ENCODE peak calls at places on chromosomes 11 and 22, in nine cellular contexts. One of them, this sample, is unnamed.

GRCh38 chr11:76624515-76625379 is 45.8 kb downstream of the LRRC32 start:
- DNase-seq in IMR-90: no peak
- DNase-seq in LoVo: no peak
- DNase-seq in WTC11: no peak
- DNase-seq in head of caudate nucleus: no peak
- DNase-seq in stimulated activated CD8-positive, alpha-beta memory T cell treated with anti-CD3 and anti-CD28 coated beads, Interleukin-15, amount 100 ng/mL, for 24 hours: no peak
- DNase-seq in activated naive CD4-positive, alpha-beta T cell: no peak
- DNase-seq in EH: no peak
- DNase-seq in stimulated activated CD4-positive, alpha-beta T cell treated with anti-CD3 and anti-CD28 coated beads, TNF-alpha, amount 100 ng/mL, for 1 hour: no peak
- DNase-seq in this sample: no peak

GRCh38 chr11:70399681-70400112 is 1.4 kb downstream of the CTTN start:
- DNase-seq in IMR-90: peak; percentile 97
- DNase-seq in LoVo: peak; percentile 87
- DNase-seq in WTC11: peak; percentile 48
- DNase-seq in head of caudate nucleus: peak; percentile 19
- DNase-seq in stimulated activated CD8-positive, alpha-beta memory T cell treated with anti-CD3 and anti-CD28 coated beads, Interleukin-15, amount 100 ng/mL, for 24 hours: no peak
- DNase-seq in activated naive CD4-positive, alpha-beta T cell: no peak
- DNase-seq in EH: peak; percentile 98
- DNase-seq in stimulated activated CD4-positive, alpha-beta T cell treated with anti-CD3 and anti-CD28 coated beads, TNF-alpha, amount 100 ng/mL, for 1 hour: no peak
- DNase-seq in this sample: no peak

GRCh38 chr11:69545976-69546617 is 64.6 kb downstream of the LINC01488 start:
- DNase-seq in IMR-90: no peak
- DNase-seq in LoVo: no peak
- DNase-seq in WTC11: no peak
- DNase-seq in head of caudate nucleus: no peak
- DNase-seq in stimulated activated CD8-positive, alpha-beta memory T cell treated with anti-CD3 and anti-CD28 coated beads, Interleukin-15, amount 100 ng/mL, for 24 hours: no peak
- DNase-seq in activated naive CD4-positive, alpha-beta T cell: no peak
- DNase-seq in EH: no peak
- DNase-seq in stimulated activated CD4-positive, alpha-beta T cell treated with anti-CD3 and anti-CD28 coated beads, TNF-alpha, amount 100 ng/mL, for 1 hour: no peak
- DNase-seq in this sample: no peak

GRCh38 chr22:46929689-46930225 is 167.3 kb downstream of the TBC1D22A start:
- DNase-seq in IMR-90: no peak
- DNase-seq in LoVo: no peak
- DNase-seq in WTC11: no peak
- DNase-seq in head of caudate nucleus: no peak
- DNase-seq in stimulated activated CD8-positive, alpha-beta memory T cell treated with anti-CD3 and anti-CD28 coated beads, Interleukin-15, amount 100 ng/mL, for 24 hours: no peak
- DNase-seq in activated naive CD4-positive, alpha-beta T cell: no peak
- DNase-seq in EH: no peak
- DNase-seq in stimulated activated CD4-positive, alpha-beta T cell treated with anti-CD3 and anti-CD28 coated beads, TNF-alpha, amount 100 ng/mL, for 1 hour: no peak
- DNase-seq in this sample: no peak

GRCh38 chr11:102451693-102452460 is 688 bp downstream of the TMEM123 start:
- DNase-seq in IMR-90: peak; percentile 28
- DNase-seq in LoVo: peak; percentile 65
- DNase-seq in WTC11: peak; percentile 55
- DNase-seq in head of caudate nucleus: peak; percentile 79
- DNase-seq in stimulated activated CD8-positive, alpha-beta memory T cell treated with anti-CD3 and anti-CD28 coated beads, Interleukin-15, amount 100 ng/mL, for 24 hours: peak; percentile 48
- DNase-seq in activated naive CD4-positive, alpha-beta T cell: peak; percentile 78
- DNase-seq in EH: peak; percentile 53
- DNase-seq in stimulated activated CD4-positive, alpha-beta T cell treated with anti-CD3 and anti-CD28 coated beads, TNF-alpha, amount 100 ng/mL, for 1 hour: peak; percentile 60
- DNase-seq in this sample: peak; percentile 50

GRCh38 chr22:40394607-40395006 is 24.2 kb downstream of the SGSM3 start:
- DNase-seq in IMR-90: no peak
- DNase-seq in LoVo: no peak
- DNase-seq in WTC11: no peak
- DNase-seq in head of caudate nucleus: no peak
- DNase-seq in stimulated activated CD8-positive, alpha-beta memory T cell treated with anti-CD3 and anti-CD28 coated beads, Interleukin-15, amount 100 ng/mL, for 24 hours: no peak
- DNase-seq in activated naive CD4-positive, alpha-beta T cell: no peak
- DNase-seq in EH: no peak
- DNase-seq in stimulated activated CD4-positive, alpha-beta T cell treated with anti-CD3 and anti-CD28 coated beads, TNF-alpha, amount 100 ng/mL, for 1 hour: no peak
- DNase-seq in this sample: no peak

GRCh38 chr22:28548411-28548810 is 131.2 kb downstream of the TTC28 start:
- DNase-seq in IMR-90: no peak
- DNase-seq in LoVo: no peak
- DNase-seq in WTC11: no peak
- DNase-seq in head of caudate nucleus: no peak
- DNase-seq in stimulated activated CD8-positive, alpha-beta memory T cell treated with anti-CD3 and anti-CD28 coated beads, Interleukin-15, amount 100 ng/mL, for 24 hours: no peak
- DNase-seq in activated naive CD4-positive, alpha-beta T cell: no peak
- DNase-seq in EH: peak; percentile 1
- DNase-seq in stimulated activated CD4-positive, alpha-beta T cell treated with anti-CD3 and anti-CD28 coated beads, TNF-alpha, amount 100 ng/mL, for 1 hour: no peak
- DNase-seq in this sample: no peak

GRCh38 chr11:131654849-131655248 is 284.4 kb downstream of the NTM start:
- DNase-seq in IMR-90: no peak
- DNase-seq in LoVo: no peak
- DNase-seq in WTC11: no peak
- DNase-seq in head of caudate nucleus: no peak
- DNase-seq in stimulated activated CD8-positive, alpha-beta memory T cell treated with anti-CD3 and anti-CD28 coated beads, Interleukin-15, amount 100 ng/mL, for 24 hours: no peak
- DNase-seq in activated naive CD4-positive, alpha-beta T cell: no peak
- DNase-seq in EH: no peak
- DNase-seq in stimulated activated CD4-positive, alpha-beta T cell treated with anti-CD3 and anti-CD28 coated beads, TNF-alpha, amount 100 ng/mL, for 1 hour: no peak
- DNase-seq in this sample: no peak

GRCh38 chr11:86101493-86101892 is 32.6 kb upstream of the PICALM start:
- DNase-seq in IMR-90: peak; percentile 54
- DNase-seq in LoVo: no peak
- DNase-seq in WTC11: no peak
- DNase-seq in head of caudate nucleus: no peak
- DNase-seq in stimulated activated CD8-positive, alpha-beta memory T cell treated with anti-CD3 and anti-CD28 coated beads, Interleukin-15, amount 100 ng/mL, for 24 hours: no peak
- DNase-seq in activated naive CD4-positive, alpha-beta T cell: no peak
- DNase-seq in EH: peak; percentile 63
- DNase-seq in stimulated activated CD4-positive, alpha-beta T cell treated with anti-CD3 and anti-CD28 coated beads, TNF-alpha, amount 100 ng/mL, for 1 hour: no peak
- DNase-seq in this sample: no peak

GRCh38 chr11:44630511-44631210 is 65.2 kb downstream of the CD82 start:
- DNase-seq in IMR-90: no peak
- DNase-seq in LoVo: no peak
- DNase-seq in WTC11: no peak
- DNase-seq in head of caudate nucleus: no peak
- DNase-seq in stimulated activated CD8-positive, alpha-beta memory T cell treated with anti-CD3 and anti-CD28 coated beads, Interleukin-15, amount 100 ng/mL, for 24 hours: no peak
- DNase-seq in activated naive CD4-positive, alpha-beta T cell: no peak
- DNase-seq in EH: no peak
- DNase-seq in stimulated activated CD4-positive, alpha-beta T cell treated with anti-CD3 and anti-CD28 coated beads, TNF-alpha, amount 100 ng/mL, for 1 hour: no peak
- DNase-seq in this sample: no peak

GRCh38 chr11:13216019-13217006 is 61.3 kb upstream of the BMAL1 start:
- DNase-seq in IMR-90: peak; percentile 98
- DNase-seq in LoVo: peak; percentile 65
- DNase-seq in WTC11: peak; percentile 19
- DNase-seq in head of caudate nucleus: no peak
- DNase-seq in stimulated activated CD8-positive, alpha-beta memory T cell treated with anti-CD3 and anti-CD28 coated beads, Interleukin-15, amount 100 ng/mL, for 24 hours: no peak
- DNase-seq in activated naive CD4-positive, alpha-beta T cell: no peak
- DNase-seq in EH: peak; percentile 99
- DNase-seq in stimulated activated CD4-positive, alpha-beta T cell treated with anti-CD3 and anti-CD28 coated beads, TNF-alpha, amount 100 ng/mL, for 1 hour: no peak
- DNase-seq in this sample: no peak

GRCh38 chr11:104333977-104334376 is 170.0 kb upstream of the PDGFD start:
- DNase-seq in IMR-90: no peak
- DNase-seq in LoVo: no peak
- DNase-seq in WTC11: peak; percentile 29
- DNase-seq in head of caudate nucleus: no peak
- DNase-seq in stimulated activated CD8-positive, alpha-beta memory T cell treated with anti-CD3 and anti-CD28 coated beads, Interleukin-15, amount 100 ng/mL, for 24 hours: no peak
- DNase-seq in activated naive CD4-positive, alpha-beta T cell: no peak
- DNase-seq in EH: peak; percentile 9
- DNase-seq in stimulated activated CD4-positive, alpha-beta T cell treated with anti-CD3 and anti-CD28 coated beads, TNF-alpha, amount 100 ng/mL, for 1 hour: no peak
- DNase-seq in this sample: peak; percentile 26

GRCh38 chr11:69821511-69822040 is 2.4 kb upstream of the FGF3 start:
- DNase-seq in IMR-90: no peak
- DNase-seq in LoVo: no peak
- DNase-seq in WTC11: no peak
- DNase-seq in head of caudate nucleus: no peak
- DNase-seq in stimulated activated CD8-positive, alpha-beta memory T cell treated with anti-CD3 and anti-CD28 coated beads, Interleukin-15, amount 100 ng/mL, for 24 hours: no peak
- DNase-seq in activated naive CD4-positive, alpha-beta T cell: no peak
- DNase-seq in EH: no peak
- DNase-seq in stimulated activated CD4-positive, alpha-beta T cell treated with anti-CD3 and anti-CD28 coated beads, TNF-alpha, amount 100 ng/mL, for 1 hour: no peak
- DNase-seq in this sample: no peak

GRCh38 chr11:32435152-32435480 is 223 bp downstream of the WT1 start:
- DNase-seq in IMR-90: no peak
- DNase-seq in LoVo: no peak
- DNase-seq in WTC11: no peak
- DNase-seq in head of caudate nucleus: no peak
- DNase-seq in stimulated activated CD8-positive, alpha-beta memory T cell treated with anti-CD3 and anti-CD28 coated beads, Interleukin-15, amount 100 ng/mL, for 24 hours: no peak
- DNase-seq in activated naive CD4-positive, alpha-beta T cell: no peak
- DNase-seq in EH: no peak
- DNase-seq in stimulated activated CD4-positive, alpha-beta T cell treated with anti-CD3 and anti-CD28 coated beads, TNF-alpha, amount 100 ng/mL, for 1 hour: no peak
- DNase-seq in this sample: no peak

GRCh38 chr11:46064221-46064620 is 57.0 kb downstream of the PHF21A start:
- DNase-seq in IMR-90: peak; percentile 64
- DNase-seq in LoVo: no peak
- DNase-seq in WTC11: no peak
- DNase-seq in head of caudate nucleus: no peak
- DNase-seq in stimulated activated CD8-positive, alpha-beta memory T cell treated with anti-CD3 and anti-CD28 coated beads, Interleukin-15, amount 100 ng/mL, for 24 hours: no peak
- DNase-seq in activated naive CD4-positive, alpha-beta T cell: no peak
- DNase-seq in EH: peak; percentile 29
- DNase-seq in stimulated activated CD4-positive, alpha-beta T cell treated with anti-CD3 and anti-CD28 coated beads, TNF-alpha, amount 100 ng/mL, for 1 hour: no peak
- DNase-seq in this sample: no peak

GRCh38 chr22:39360674-39361413 is 11.1 kb downstream of the SYNGR1 start:
- DNase-seq in IMR-90: no peak
- DNase-seq in LoVo: peak; percentile 65
- DNase-seq in WTC11: peak; percentile 52
- DNase-seq in head of caudate nucleus: no peak
- DNase-seq in stimulated activated CD8-positive, alpha-beta memory T cell treated with anti-CD3 and anti-CD28 coated beads, Interleukin-15, amount 100 ng/mL, for 24 hours: no peak
- DNase-seq in activated naive CD4-positive, alpha-beta T cell: no peak
- DNase-seq in EH: peak; percentile 62
- DNase-seq in stimulated activated CD4-positive, alpha-beta T cell treated with anti-CD3 and anti-CD28 coated beads, TNF-alpha, amount 100 ng/mL, for 1 hour: no peak
- DNase-seq in this sample: no peak

GRCh38 chr22:19122752-19123492 is 710 bp upstream of the DGCR2 start:
- DNase-seq in IMR-90: peak; percentile 5
- DNase-seq in LoVo: no peak
- DNase-seq in WTC11: no peak
- DNase-seq in head of caudate nucleus: no peak
- DNase-seq in stimulated activated CD8-positive, alpha-beta memory T cell treated with anti-CD3 and anti-CD28 coated beads, Interleukin-15, amount 100 ng/mL, for 24 hours: no peak
- DNase-seq in activated naive CD4-positive, alpha-beta T cell: no peak
- DNase-seq in EH: peak; percentile 34
- DNase-seq in stimulated activated CD4-positive, alpha-beta T cell treated with anti-CD3 and anti-CD28 coated beads, TNF-alpha, amount 100 ng/mL, for 1 hour: no peak
- DNase-seq in this sample: peak; percentile 49

GRCh38 chr11:33505140-33505539 is 195.5 kb downstream of the C11orf91 start:
- DNase-seq in IMR-90: peak; percentile 20
- DNase-seq in LoVo: no peak
- DNase-seq in WTC11: no peak
- DNase-seq in head of caudate nucleus: no peak
- DNase-seq in stimulated activated CD8-positive, alpha-beta memory T cell treated with anti-CD3 and anti-CD28 coated beads, Interleukin-15, amount 100 ng/mL, for 24 hours: no peak
- DNase-seq in activated naive CD4-positive, alpha-beta T cell: no peak
- DNase-seq in EH: no peak
- DNase-seq in stimulated activated CD4-positive, alpha-beta T cell treated with anti-CD3 and anti-CD28 coated beads, TNF-alpha, amount 100 ng/mL, for 1 hour: no peak
- DNase-seq in this sample: no peak

GRCh38 chr22:50157976-50158375 is 12.6 kb upstream of the PANX2 start:
- DNase-seq in IMR-90: no peak
- DNase-seq in LoVo: peak; percentile 45
- DNase-seq in WTC11: no peak
- DNase-seq in head of caudate nucleus: no peak
- DNase-seq in stimulated activated CD8-positive, alpha-beta memory T cell treated with anti-CD3 and anti-CD28 coated beads, Interleukin-15, amount 100 ng/mL, for 24 hours: no peak
- DNase-seq in activated naive CD4-positive, alpha-beta T cell: no peak
- DNase-seq in EH: no peak
- DNase-seq in stimulated activated CD4-positive, alpha-beta T cell treated with anti-CD3 and anti-CD28 coated beads, TNF-alpha, amount 100 ng/mL, for 1 hour: no peak
- DNase-seq in this sample: peak; percentile 14

GRCh38 chr11:67648140-67648795 is 2.3 kb downstream of the ACY3 start:
- DNase-seq in IMR-90: no peak
- DNase-seq in LoVo: no peak
- DNase-seq in WTC11: peak; percentile 71
- DNase-seq in head of caudate nucleus: no peak
- DNase-seq in stimulated activated CD8-positive, alpha-beta memory T cell treated with anti-CD3 and anti-CD28 coated beads, Interleukin-15, amount 100 ng/mL, for 24 hours: no peak
- DNase-seq in activated naive CD4-positive, alpha-beta T cell: peak; percentile 41
- DNase-seq in EH: no peak
- DNase-seq in stimulated activated CD4-positive, alpha-beta T cell treated with anti-CD3 and anti-CD28 coated beads, TNF-alpha, amount 100 ng/mL, for 1 hour: peak; percentile 18
- DNase-seq in this sample: no peak

GRCh38 chr11:20031155-20032001 is 128.9 kb downstream of the DBX1 start:
- DNase-seq in IMR-90: peak; percentile 95
- DNase-seq in LoVo: peak; percentile 11
- DNase-seq in WTC11: no peak
- DNase-seq in head of caudate nucleus: no peak
- DNase-seq in stimulated activated CD8-positive, alpha-beta memory T cell treated with anti-CD3 and anti-CD28 coated beads, Interleukin-15, amount 100 ng/mL, for 24 hours: no peak
- DNase-seq in activated naive CD4-positive, alpha-beta T cell: no peak
- DNase-seq in EH: peak; percentile 97
- DNase-seq in stimulated activated CD4-positive, alpha-beta T cell treated with anti-CD3 and anti-CD28 coated beads, TNF-alpha, amount 100 ng/mL, for 1 hour: no peak
- DNase-seq in this sample: no peak

This sample was measured in glutamatergic neuron.